ENCODE peak calls at places on chromosomes 16 and 17, in five cellular contexts. R is left kidney, H is astrocyte of the cerebellum, P is NB4, B is ELR. T is an unnamed sample.
A peak's percentile ranks its signal among the peaks of the same experiment; 100 is the strongest.

GRCh38 chr17:76575570-76575969 is 10.1 kb downstream of the ST6GALNAC2 start:
- DNase-seq in R (no peak), H (no peak), P (no peak), B (no peak), T (no peak)

GRCh38 chr16:51151951-51152663 is 1.0 kb upstream of the SALL1 start:
- DNase-seq in R (peak; percentile 98), H (peak; percentile 50), P (no peak), B (peak; percentile 72), T (peak; percentile 53)

GRCh38 chr17:78974635-78975591 is 4.8 kb downstream of the LGALS3BP start:
- DNase-seq in R (peak; percentile 85), H (peak; percentile 43), P (peak; percentile 57), B (peak; percentile 78), T (peak; percentile 81)

GRCh38 chr16:90046122-90046970 is 27.1 kb upstream of the DBNDD1 start:
- DNase-seq in R (peak; percentile 95), H (no peak), P (no peak), B (no peak), T (no peak)

GRCh38 chr16:1407749-1408148 is 6.8 kb downstream of the UNKL start:
- DNase-seq in R (no peak), H (no peak), P (no peak), B (no peak), T (no peak)

GRCh38 chr17:82231562-82232321 is 2.9 kb downstream of the SLC16A3 start:
- DNase-seq in R (peak; percentile 73), H (no peak), P (peak; percentile 92), B (peak; percentile 79), T (peak; percentile 92)

GRCh38 chr16:57970319-57970718 is 609 bp downstream of the CNGB1 start:
- DNase-seq in R (no peak), H (no peak), P (no peak), B (no peak), T (no peak)

GRCh38 chr17:56213031-56213430 is 59.8 kb downstream of the ANKFN1 start:
- DNase-seq in R (no peak), H (no peak), P (no peak), B (no peak), T (no peak)

GRCh38 chr17:62778990-62779681 is 29.0 kb downstream of the MARCHF10 start:
- DNase-seq in R (peak; percentile 86), H (peak; percentile 94), P (no peak), B (peak; percentile 99), T (no peak)

GRCh38 chr16:57318240-57318970 is 33.9 kb upstream of the PLLP start:
- DNase-seq in R (peak; percentile 63), H (no peak), P (no peak), B (no peak), T (no peak)

GRCh38 chr16:82506734-82507133 is 120.0 kb upstream of the CDH13 start:
- DNase-seq in R (peak; percentile 91), H (no peak), P (no peak), B (no peak), T (no peak)

GRCh38 chr17:42197564-42198156 is 3.4 kb upstream of the GHDC start:
- DNase-seq in R (no peak), H (no peak), P (no peak), B (no peak), T (no peak)

GRCh38 chr16:84532855-84533486 is 28.5 kb upstream of the MEAK7 start:
- DNase-seq in R (no peak), H (no peak), P (no peak), B (peak; percentile 18), T (no peak)

GRCh38 chr17:42706732-42707131 is 24.4 kb downstream of the CNTNAP1 start:
- DNase-seq in R (no peak), H (no peak), P (no peak), B (no peak), T (no peak)

GRCh38 chr17:45841883-45842525 is 2.7 kb upstream of the SPPL2C start:
- DNase-seq in R (no peak), H (no peak), P (no peak), B (peak; percentile 15), T (no peak)

GRCh38 chr17:73318861-73319260 is 7.1 kb upstream of the CDC42EP4 start:
- DNase-seq in R (no peak), H (no peak), P (no peak), B (no peak), T (no peak)

GRCh38 chr17:44543213-44543904 is 13.9 kb upstream of the FZD2 start:
- DNase-seq in R (peak; percentile 92), H (peak; percentile 79), P (no peak), B (peak; percentile 100), T (no peak)

GRCh38 chr16:11253009-11253994 is 2.7 kb downstream of the SOCS1 start:
- DNase-seq in R (no peak), H (no peak), P (peak; percentile 61), B (peak; percentile 70), T (no peak)

GRCh38 chr17:39812466-39812865 is 51.6 kb downstream of the IKZF3 start:
- DNase-seq in R (no peak), H (no peak), P (no peak), B (no peak), T (no peak)

GRCh38 chr16:17304814-17305169 is 166.0 kb downstream of the XYLT1 start:
- DNase-seq in R (no peak), H (no peak), P (no peak), B (no peak), T (no peak)

GRCh38 chr17:1693339-1693738 is 8.7 kb upstream of the PRPF8 start:
- DNase-seq in R (no peak), H (no peak), P (no peak), B (peak; percentile 69), T (no peak)

GRCh38 chr16:51327001-51327400 is 175.9 kb upstream of the SALL1 start:
- DNase-seq in R (no peak), H (peak; percentile 19), P (no peak), B (peak; percentile 42), T (no peak)

GRCh38 chr17:76932402-76933333 is 64.5 kb downstream of the MGAT5B start:
- DNase-seq in R (no peak), H (no peak), P (no peak), B (no peak), T (no peak)

GRCh38 chr17:29250666-29251065 is 4.0 kb downstream of the CRYBA1 start:
- DNase-seq in R (no peak), H (no peak), P (no peak), B (peak; percentile 85), T (no peak)

GRCh38 chr16:69199382-69199781 is 12.4 kb downstream of the SNTB2 start:
- DNase-seq in R (no peak), H (no peak), P (peak; percentile 66), B (peak; percentile 59), T (no peak)

GRCh38 chr17:2361361-2361760 is 24.1 kb downstream of the SGSM2 start:
- DNase-seq in R (no peak), H (no peak), P (no peak), B (no peak), T (no peak)

GRCh38 chr17:50684612-50685333 is 22.9 kb downstream of the ANKRD40 start:
- DNase-seq in R (peak; percentile 85), H (no peak), P (no peak), B (no peak), T (no peak)

GRCh38 chr16:84271866-84272265 is 22.8 kb upstream of the WFDC1 start:
- DNase-seq in R (no peak), H (no peak), P (no peak), B (no peak), T (no peak)

GRCh38 chr16:70253291-70254094 is 1.8 kb upstream of the EXOSC6 start:
- DNase-seq in R (peak; percentile 59), H (no peak), P (peak; percentile 63), B (peak; percentile 70), T (no peak)

GRCh38 chr16:58332997-58333700 is 38.3 kb upstream of the PRSS54 start:
- DNase-seq in R (no peak), H (no peak), P (no peak), B (no peak), T (no peak)

GRCh38 chr16:84117482-84117843 is 721 bp upstream of the MBTPS1 start:
- DNase-seq in R (peak; percentile 86), H (no peak), P (no peak), B (no peak), T (no peak)

GRCh38 chr16:69561901-69562300 is 3.9 kb upstream of the NFAT5 start:
- DNase-seq in R (no peak), H (no peak), P (peak; percentile 23), B (no peak), T (no peak)

GRCh38 chr16:28292731-28293588 is 635 bp downstream of the SBK1 start:
- DNase-seq in R (peak; percentile 95), H (no peak), P (no peak), B (no peak), T (no peak)

GRCh38 chr17:33501185-33501584 is 208.1 kb upstream of the ASIC2 start:
- DNase-seq in R (no peak), H (no peak), P (no peak), B (no peak), T (no peak)

GRCh38 chr17:36994438-36994837 is 45.7 kb downstream of the AATF start:
- DNase-seq in R (peak; percentile 11), H (no peak), P (no peak), B (peak; percentile 34), T (no peak)

GRCh38 chr17:35089846-35090193 is 26.3 kb upstream of the RFFL start:
- DNase-seq in R (no peak), H (no peak), P (peak; percentile 71), B (peak; percentile 87), T (no peak)

GRCh38 chr16:7025616-7026190 is 306.9 kb upstream of the RBFOX1 start:
- DNase-seq in R (peak; percentile 92), H (no peak), P (peak; percentile 65), B (peak; percentile 0), T (peak; percentile 75)

GRCh38 chr16:3879258-3879886 is 1.1 kb downstream of the CREBBP start:
- DNase-seq in R (peak; percentile 61), H (no peak), P (peak; percentile 39), B (peak; percentile 46), T (peak; percentile 61)

T was measured in Right ventricle myocardium superior.